ENCODE peak calls at places on chromosomes 16 and 17, in four cellular contexts. C is H1, R is right lobe of liver, A is cardiac fibroblast. J is an unnamed sample.

GRCh38 chr17:70119961-70120360 is 44.9 kb downstream of the KCNJ16 start:
- DNase-seq in R (no peak), C (no peak), A (peak; percentile 32), J (no peak)

GRCh38 chr17:6711681-6712057 is 1.5 kb downstream of the SLC13A5 start:
- DNase-seq in C (no peak), R (peak; percentile 74), A (no peak), J (no peak)

GRCh38 chr16:49460786-49461470 is 87.3 kb downstream of the C16orf78 start:
- DNase-seq in C (peak; percentile 22), A (no peak), R (no peak), J (no peak)

GRCh38 chr17:50677851-50678375 is 29.8 kb downstream of the ANKRD40 start:
- DNase-seq in C (no peak), R (peak; percentile 39), A (no peak), J (no peak)

GRCh38 chr17:48546924-48547838 is 2.3 kb upstream of the HOXB2 start:
- DNase-seq in R (no peak), A (peak; percentile 36), C (no peak), J (no peak)

GRCh38 chr17:69246726-69247375 is 18.2 kb upstream of the ABCA10 start:
- DNase-seq in A (peak; percentile 79), R (no peak), C (no peak), J (peak; percentile 35)

GRCh38 chr17:66676421-66676820 is 158.5 kb upstream of the CACNG5 start:
- DNase-seq in C (no peak), R (no peak), A (peak; percentile 18), J (no peak)

GRCh38 chr17:9575381-9576072 is at the start of gene STX8:
- DNase-seq in R (peak; percentile 95), A (peak; percentile 92), C (peak; percentile 92), J (peak; percentile 88)

GRCh38 chr17:7217113-7217987 is 2.3 kb downstream of the DLG4 start:
- DNase-seq in C (peak; percentile 68), A (peak; percentile 81), R (no peak), J (no peak)

GRCh38 chr17:82172461-82173160 is 40.0 kb downstream of the CCDC57 start:
- DNase-seq in A (no peak), R (no peak), C (no peak), J (no peak)

GRCh38 chr17:44451016-44451415 is 52.2 kb downstream of the GPATCH8 start:
- DNase-seq in A (no peak), R (no peak), C (no peak), J (no peak)

GRCh38 chr17:57823469-57824401 is 26.1 kb downstream of the MRPS23 start:
- DNase-seq in C (no peak), R (no peak), A (peak; percentile 17), J (no peak)

GRCh38 chr16:51151435-51151950 is 423 bp upstream of the SALL1 start:
- DNase-seq in C (peak; percentile 82), A (peak; percentile 13), R (peak; percentile 94), J (no peak)

GRCh38 chr17:81200695-81201580 is 21.8 kb downstream of the CEP131 start:
- DNase-seq in R (no peak), A (peak; percentile 80), C (no peak), J (peak; percentile 67)

GRCh38 chr17:48310748-48311213 is 119.2 kb downstream of the SKAP1 start:
- DNase-seq in R (no peak), A (no peak), C (no peak), J (no peak)

GRCh38 chr17:9958586-9959281 is 53.7 kb upstream of the RCVRN start:
- DNase-seq in C (no peak), R (peak; percentile 49), A (no peak), J (no peak)

GRCh38 chr17:75587718-75588545 is at the start of gene MYO15B:
- DNase-seq in C (peak; percentile 87), R (peak; percentile 77), A (no peak), J (no peak)

GRCh38 chr17:13698832-13699231 is 97.1 kb upstream of the HS3ST3A1 start:
- DNase-seq in A (no peak), R (no peak), C (no peak), J (no peak)
- TF ChIP-seq CTCF in A (no peak), R (no peak), C (peak; percentile 36), J (no peak)

DNA sequence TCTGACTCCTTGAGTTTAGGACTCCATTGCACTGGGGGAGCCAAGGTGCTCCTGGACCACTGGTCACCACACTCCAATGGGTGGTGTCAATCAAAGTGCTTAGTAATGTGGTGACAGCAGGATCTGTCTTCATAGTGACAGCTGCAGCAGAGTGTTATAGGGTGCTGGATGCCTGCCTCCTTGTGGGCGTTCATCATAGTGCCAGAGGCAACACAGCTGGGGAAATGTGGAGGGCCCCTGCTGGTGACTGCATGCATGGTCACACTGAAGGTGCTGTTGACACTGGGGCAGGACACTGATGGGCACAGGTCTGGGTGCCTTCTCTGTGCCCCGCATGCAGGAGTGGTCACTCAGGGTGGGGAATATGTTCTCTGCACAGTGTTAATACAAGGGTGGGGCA is 177.5 kb upstream of the CDH8 start:
- DNase-seq in R (no peak), C (peak; percentile 60), A (no peak), J (no peak)
- TF ChIP-seq CTCF in R (no peak), C (peak; percentile 99), A (no peak), J (no peak)

DNA sequence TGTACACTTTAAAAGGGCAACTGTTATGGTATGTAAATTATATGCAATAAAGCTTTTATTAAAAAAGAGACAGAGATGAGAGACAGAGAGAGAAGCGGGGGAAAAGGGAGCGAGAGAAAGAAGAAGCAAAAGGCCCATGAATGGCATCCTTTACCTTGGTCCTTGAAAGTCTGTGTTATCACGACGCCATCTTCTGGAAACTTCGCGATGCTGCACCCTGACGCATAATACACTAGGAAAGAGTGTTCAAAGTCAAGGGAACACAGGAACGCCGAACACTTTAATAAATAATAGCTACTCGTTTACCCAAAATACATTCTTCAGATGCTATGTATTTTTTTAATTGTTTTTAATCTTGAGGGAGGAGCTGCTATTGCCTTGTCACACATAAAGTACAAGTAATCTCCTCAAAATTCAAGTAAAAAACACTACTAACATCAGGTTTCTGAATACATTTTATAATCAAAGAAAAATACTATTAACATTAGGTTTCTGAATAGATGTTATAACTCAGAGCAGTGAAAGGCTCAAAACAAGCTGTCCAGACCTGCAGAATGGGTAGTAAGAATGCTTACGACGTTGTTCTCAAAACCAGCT is 23.0 kb upstream of the SLC38A8 start:
- DNase-seq in C (no peak), A (peak; percentile 74), R (no peak), J (no peak)
- TF ChIP-seq CTCF in C (peak; percentile 81), A (peak; percentile 76), R (peak; percentile 47), J (peak; percentile 49)

GRCh38 chr16:67233596-67233995 is 6.7 kb downstream of the TMEM208 start:
- DNase-seq in R (no peak), A (no peak), C (no peak), J (no peak)
- TF ChIP-seq CTCF in R (no peak), A (no peak), C (no peak), J (no peak)

GRCh38 chr16:67872631-67873434 is at the start of gene EDC4:
- DNase-seq in R (peak; percentile 91), C (peak; percentile 92), A (peak; percentile 83), J (peak; percentile 96)
- TF ChIP-seq CTCF in R (no peak), C (no peak), A (no peak), J (no peak)

GRCh38 chr16:87541004-87541881 is 48.4 kb upstream of the ZCCHC14 start:
- DNase-seq in R (peak; percentile 77), A (peak; percentile 88), C (no peak), J (no peak)
- TF ChIP-seq CTCF in R (no peak), A (no peak), C (no peak), J (no peak)

GRCh38 chr16:48075398-48075797 is 80.4 kb downstream of the ABCC12 start:
- DNase-seq in C (no peak), A (peak; percentile 84), R (no peak), J (no peak)

GRCh38 chr16:48082516-48082915 is 73.3 kb downstream of the ABCC12 start:
- DNase-seq in C (no peak), A (peak; percentile 69), R (no peak), J (no peak)

GRCh38 chr16:48081656-48082055 is 74.1 kb downstream of the ABCC12 start:
- DNase-seq in R (no peak), C (no peak), A (peak; percentile 94), J (no peak)

GRCh38 chr16:48076455-48077012 is 79.3 kb downstream of the ABCC12 start:
- DNase-seq in C (no peak), R (no peak), A (peak; percentile 83), J (no peak)
- TF ChIP-seq CTCF in C (no peak), R (no peak), A (no peak), J (no peak)

DNA sequence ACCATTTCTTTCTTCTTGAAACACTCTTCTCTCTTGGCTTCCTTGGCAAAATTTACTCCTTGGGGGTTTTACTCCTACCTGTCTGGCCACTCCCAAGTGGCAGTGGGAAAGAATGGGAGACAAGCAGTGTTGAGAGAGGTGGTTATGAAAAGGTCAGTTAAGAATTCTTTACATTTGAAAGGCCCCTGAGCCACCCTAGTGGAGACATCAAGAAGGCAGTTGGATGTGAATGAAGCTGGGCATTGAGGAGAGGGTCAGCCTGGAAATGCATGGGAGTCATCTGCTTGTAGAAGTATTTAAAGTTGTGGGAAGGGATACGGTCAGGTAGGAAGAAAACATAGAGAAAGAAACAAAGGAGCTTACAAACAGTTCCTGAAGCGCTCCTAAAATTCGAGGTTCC is 42.3 kb upstream of the CCNF start:
- DNase-seq in A (peak; percentile 12), R (no peak), C (peak; percentile 52), J (no peak)
- TF ChIP-seq CTCF in A (peak; percentile 40), R (no peak), C (peak; percentile 59), J (no peak)

DNA sequence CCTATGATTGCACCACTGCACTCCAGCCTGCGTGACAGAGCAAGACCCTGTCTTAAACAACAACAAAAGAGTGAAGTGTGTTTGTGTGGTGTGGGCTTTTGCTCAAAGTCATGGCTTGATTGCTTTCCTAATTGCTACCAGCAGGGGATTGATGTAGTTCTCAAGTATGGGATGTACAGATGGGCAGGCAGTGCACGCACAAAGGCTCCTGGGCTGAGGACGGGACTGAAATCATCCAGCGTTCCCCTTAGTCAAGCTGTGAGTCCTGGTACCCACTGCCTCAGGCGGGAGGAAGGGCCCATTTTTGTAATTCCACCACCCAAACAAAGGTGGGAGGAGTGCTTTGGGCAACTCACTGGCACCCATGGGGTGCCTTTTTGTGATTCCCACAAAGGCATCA is 47.3 kb downstream of the GDE1 start:
- DNase-seq in R (no peak), A (no peak), C (no peak), J (no peak)
- TF ChIP-seq CTCF in R (no peak), A (no peak), C (peak; percentile 14), J (no peak)

GRCh38 chr16:70699696-70700095 is 13.8 kb upstream of the MTSS2 start:
- DNase-seq in R (no peak), C (no peak), A (no peak), J (no peak)

GRCh38 chr16:70701596-70701995 is 15.7 kb upstream of the MTSS2 start:
- DNase-seq in A (no peak), R (no peak), C (no peak), J (no peak)

GRCh38 chr16:70700101-70701020 is 14.5 kb upstream of the MTSS2 start:
- DNase-seq in R (no peak), A (no peak), C (no peak), J (no peak)

GRCh38 chr16:70701998-70702397 is 16.1 kb upstream of the MTSS2 start:
- DNase-seq in C (no peak), A (no peak), R (no peak), J (no peak)

DNA sequence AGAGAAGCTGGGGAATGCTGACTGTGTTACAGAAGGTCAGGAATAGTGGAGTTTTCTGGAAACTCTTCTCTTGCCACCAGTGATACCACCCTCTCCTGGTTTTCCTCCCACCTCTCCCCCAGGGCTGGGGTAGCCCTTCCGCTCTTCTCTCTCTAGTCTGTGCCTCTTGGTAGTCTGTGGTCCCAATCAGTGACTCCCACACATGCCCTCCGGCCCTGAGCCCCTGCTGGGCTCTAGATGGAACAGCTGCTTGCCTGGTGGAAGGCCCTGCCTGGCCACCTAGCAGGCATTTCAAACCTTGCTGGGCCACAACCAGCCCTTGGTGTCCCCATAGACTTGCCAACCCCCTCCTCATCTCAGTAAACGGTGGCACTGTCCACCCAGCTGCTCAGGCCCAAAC is 15.2 kb upstream of the MTSS2 start:
- DNase-seq in A (no peak), R (no peak), C (no peak), J (no peak)
- TF ChIP-seq CTCF in A (no peak), R (no peak), C (no peak), J (no peak)

J was measured in GM10248.